ENCODE peak calls at places on chromosomes 4 and X, in four cellular contexts. X, U, D and R are unnamed samples.
A peak's percentile ranks its signal among the peaks of the same experiment; 100 is the strongest.

GRCh38 chrX:118839334-118839958 is 15.8 kb downstream of the ZCCHC12 start:
- DNase-seq in X (peak; percentile 95), U (peak; percentile 84), D (peak; percentile 83), R (peak; percentile 58)

GRCh38 chr4:151407466-151408379 is 1.3 kb upstream of the FHIP1A start:
- DNase-seq in X (peak; percentile 75), U (peak; percentile 14), D (peak; percentile 70), R (no peak)

GRCh38 chr4:65007841-65008439 is 598.7 kb upstream of the TECRL start:
- DNase-seq in X (peak; percentile 65), U (peak; percentile 11), D (peak; percentile 87), R (no peak)

GRCh38 chrX:40245411-40246140 is 147.8 kb upstream of the BCOR start:
- DNase-seq in X (no peak), U (no peak), D (no peak), R (no peak)

GRCh38 chrX:101507986-101508385 is 22.7 kb downstream of the ARMCX4 start:
- DNase-seq in X (no peak), U (no peak), D (no peak), R (no peak)

GRCh38 chr4:80142396-80143304 is 54.7 kb upstream of the PRDM8 start:
- DNase-seq in X (no peak), U (no peak), D (no peak), R (no peak)

GRCh38 chrX:119606508-119607389 is 525 bp upstream of the NKRF start:
- DNase-seq in X (no peak), U (no peak), D (no peak), R (no peak)

GRCh38 chr4:40316782-40317635 is 18.1 kb upstream of the CHRNA9 start:
- DNase-seq in X (peak; percentile 90), U (peak; percentile 56), D (peak; percentile 93), R (no peak)

GRCh38 chrX:47093248-47093647 is 15.0 kb downstream of the RGN start:
- DNase-seq in X (no peak), U (no peak), D (peak; percentile 26), R (no peak)

GRCh38 chr4:184907216-184907615 is 81.4 kb upstream of the ACSL1 start:
- DNase-seq in X (no peak), U (no peak), D (no peak), R (no peak)
- TF ChIP-seq CTCF in X (no peak), U (no peak), D (peak; percentile 29), R (no peak)

DNA sequence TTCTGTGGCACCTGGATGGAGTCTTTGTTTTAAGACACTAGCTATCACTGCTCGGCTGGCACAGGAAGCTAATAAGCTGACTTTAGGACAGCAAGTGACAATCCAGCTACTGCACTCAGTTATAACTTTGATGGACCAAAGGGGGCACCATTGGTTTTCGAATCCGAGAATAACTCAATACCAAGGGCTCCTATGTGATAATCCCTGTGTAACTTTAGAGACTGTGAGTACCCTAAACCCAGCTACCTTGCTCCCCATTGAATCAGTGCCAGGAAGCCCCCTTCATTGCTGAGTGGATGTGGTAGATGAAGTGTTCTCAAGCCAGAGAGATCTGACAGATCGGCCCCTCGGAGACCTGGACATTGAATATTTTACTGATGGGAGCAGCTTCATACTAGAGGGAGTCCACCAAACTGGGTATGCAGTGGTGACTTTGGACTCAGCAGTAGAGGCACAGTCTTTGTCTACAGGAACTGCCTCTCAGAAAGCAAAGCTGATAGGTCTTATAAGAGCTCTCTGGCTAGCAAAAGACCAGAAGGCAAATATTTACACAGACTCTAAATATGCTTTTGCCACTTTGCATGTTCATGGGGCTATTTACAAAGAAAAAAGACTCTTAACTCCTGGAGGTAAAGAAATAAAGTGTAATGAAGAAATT is 35.5 kb upstream of the UGT2B7 start:
- DNase-seq in X (no peak), U (no peak), D (peak; percentile 45), R (no peak)
- TF ChIP-seq CTCF in X (peak; percentile 54), U (no peak), D (peak; percentile 56), R (no peak)

GRCh38 chr4:84432713-84433112 is 66.4 kb downstream of the NKX6-1 start:
- DNase-seq in X (no peak), U (no peak), D (no peak), R (no peak)

GRCh38 chr4:84433603-84434232 is 65.4 kb downstream of the NKX6-1 start:
- DNase-seq in X (no peak), U (no peak), D (peak; percentile 12), R (no peak)

GRCh38 chr4:84441758-84442377 is 57.2 kb downstream of the NKX6-1 start:
- DNase-seq in X (no peak), U (no peak), D (no peak), R (no peak)

DNA sequence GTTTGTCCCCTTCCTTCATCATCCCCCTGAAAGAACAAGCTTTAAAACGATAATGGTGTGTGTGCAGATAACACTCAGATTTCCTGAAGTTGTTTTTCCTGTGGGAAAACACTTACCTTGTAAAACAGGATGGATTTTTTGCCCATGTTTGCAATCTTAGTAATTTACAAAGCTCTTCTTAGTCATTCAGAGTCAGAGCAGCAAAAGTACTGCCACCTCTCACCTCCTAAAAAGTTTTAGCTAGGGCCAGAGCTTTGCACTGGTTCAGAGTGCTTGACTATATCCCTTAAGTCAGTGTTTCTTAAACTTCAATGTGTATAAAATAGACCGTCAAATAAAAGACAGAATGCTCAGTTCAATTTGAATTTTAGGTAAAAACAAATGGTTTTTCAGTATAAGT is 62.3 kb downstream of the NKX6-1 start:
- DNase-seq in X (no peak), U (no peak), D (no peak), R (no peak)
- TF ChIP-seq CTCF in X (no peak), U (no peak), D (no peak), R (no peak)

DNA sequence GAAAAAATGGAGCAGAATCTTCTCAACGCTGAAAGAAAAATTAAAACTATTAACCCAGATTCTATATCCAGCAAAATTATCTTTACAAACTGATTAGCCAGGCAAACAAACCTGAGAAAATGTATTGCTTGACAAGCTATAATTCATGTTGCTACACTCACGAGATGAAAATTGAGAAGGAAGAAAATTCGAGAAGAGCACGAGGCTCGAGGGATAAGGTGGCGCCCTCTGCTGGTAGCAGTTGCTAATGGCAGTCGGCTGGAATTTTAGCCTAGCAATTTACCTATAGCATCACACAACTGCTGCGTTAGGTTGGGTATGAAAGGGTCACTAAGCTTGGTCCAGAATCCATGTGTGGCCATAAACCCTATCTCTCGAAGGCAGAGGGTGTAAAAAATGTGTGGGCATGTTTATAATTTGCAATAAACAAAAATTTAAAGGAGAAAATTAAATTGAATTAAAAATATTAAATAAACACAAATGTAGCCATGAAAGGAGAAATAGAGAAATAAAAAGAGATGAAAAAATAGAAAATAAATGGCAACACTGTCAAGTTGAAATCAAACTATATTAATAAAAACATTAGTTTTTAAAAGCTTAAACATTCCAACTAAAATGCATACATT is 126.6 kb downstream of the PPP4R3C start:
- DNase-seq in X (peak; percentile 82), U (peak; percentile 64), D (peak; percentile 53), R (no peak)
- TF ChIP-seq CTCF in X (peak; percentile 94), U (peak; percentile 77), D (peak; percentile 77), R (peak; percentile 86)

DNA sequence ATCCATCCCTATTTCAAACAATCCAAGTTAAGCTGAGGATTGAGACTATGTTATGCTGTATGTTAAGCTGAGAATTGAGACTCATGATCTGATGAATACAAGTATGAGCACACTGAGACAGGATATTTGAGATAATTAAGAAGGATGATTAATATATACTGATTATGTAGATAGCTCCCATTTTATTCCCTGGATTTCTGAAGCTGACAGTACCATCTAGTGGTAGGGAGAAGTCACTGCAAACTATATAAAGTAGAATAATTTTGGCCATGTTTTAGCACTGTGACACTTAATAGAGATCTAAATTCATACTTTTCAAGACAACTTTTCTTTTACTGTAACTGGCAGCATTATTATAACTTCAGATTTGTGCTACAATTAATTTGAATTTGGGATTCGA is 63.8 kb upstream of the HPRT1 start:
- DNase-seq in X (no peak), U (no peak), D (peak; percentile 12), R (no peak)
- TF ChIP-seq CTCF in X (peak; percentile 80), U (peak; percentile 73), D (peak; percentile 41), R (peak; percentile 62)

DNA sequence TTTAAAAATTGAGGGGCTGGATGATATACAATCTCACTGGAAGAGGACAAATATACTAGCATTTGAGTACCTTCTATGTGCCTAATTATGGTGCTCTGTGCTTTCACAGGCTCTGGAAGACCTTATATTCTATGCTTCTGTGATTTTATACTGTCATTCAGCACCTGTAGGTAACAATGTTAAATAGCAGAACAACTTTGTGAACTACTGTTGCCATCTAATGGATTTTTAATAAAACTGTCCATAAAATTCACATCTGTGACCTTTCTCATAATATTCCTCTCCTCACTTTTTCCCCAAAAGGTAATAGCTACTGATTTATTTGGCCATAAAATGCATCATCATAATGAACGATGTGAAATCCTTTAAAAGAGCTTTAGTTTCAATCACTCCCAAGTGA is 21.9 kb downstream of the POU3F4 start:
- DNase-seq in X (no peak), U (no peak), D (no peak), R (no peak)
- TF ChIP-seq CTCF in X (no peak), U (no peak), D (no peak), R (no peak)

GRCh38 chrX:9180623-9181022 is 146.7 kb upstream of the FAM9B start:
- DNase-seq in X (peak; percentile 59), U (no peak), D (peak; percentile 59), R (no peak)
- TF ChIP-seq CTCF in X (peak; percentile 40), U (no peak), D (peak; percentile 55), R (no peak)